ENCODE peak calls at places on chromosomes 4 and X, in eight cellular contexts. Z is activated T-cell treated with anti-CD3 and anti-CD28 coated beads for 1 hour; A is right lobe of liver; D is ELR; Y is upper lobe of right lung; F is NCI-H146; Q is stimulated activated CD4-positive, alpha-beta T cell treated with anti-CD3 and anti-CD28 coated beads, Interleukin-12 subunit alpha, Interleukin-12 subunit beta, amount 100 ng/mL, for 48 hours; P is PC-3. N is an unnamed sample.

GRCh38 chrX:14915596-14915995 is 42.4 kb downstream of the MOSPD2 start:
- DNase-seq in Z (no peak), A (no peak), D (peak), Y (no peak), F (no peak), Q (no peak), P (peak), N (no peak)

GRCh38 chrX:21770631-21771321 is 12.9 kb upstream of the SMPX start:
- DNase-seq in Z (no peak), A (peak), D (no peak), Y (no peak), F (peak), Q (no peak), P (peak), N (no peak)

GRCh38 chrX:123223859-123224258 is 39.8 kb downstream of the GRIA3 start:
- DNase-seq in Z (no peak), A (no peak), D (no peak), Y (no peak), F (no peak), Q (no peak), P (no peak), N (no peak)

GRCh38 chr4:116358633-116359222 is 726.6 kb downstream of the TRAM1L1 start:
- DNase-seq in Z (no peak), A (no peak), D (peak), Y (no peak), F (peak), Q (peak), P (peak), N (peak)

GRCh38 chr4:128863314-128864075 is 54.0 kb downstream of the JADE1 start:
- DNase-seq in Z (peak), A (peak), D (peak), Y (peak), F (peak), Q (peak), P (peak), N (peak)

GRCh38 chr4:153344131-153345010 is at the start of gene MND1:
- DNase-seq in Z (peak), A (peak), D (peak), Y (peak), F (peak), Q (peak), P (peak), N (peak)

GRCh38 chr4:5378002-5378401 is 326.7 kb downstream of the STK32B start:
- DNase-seq in Z (no peak), A (no peak), D (peak), Y (no peak), F (no peak), Q (no peak), P (peak), N (no peak)

GRCh38 chrX:17656035-17656418 is 81.3 kb upstream of the SCML1 start:
- DNase-seq in Z (no peak), A (no peak), D (no peak), Y (no peak), F (no peak), Q (peak), P (no peak), N (no peak)

GRCh38 chr4:114076865-114077264 is 97.4 kb upstream of the ARSJ start:
- DNase-seq in Z (no peak), A (no peak), D (peak), Y (no peak), F (no peak), Q (no peak), P (peak), N (no peak)

GRCh38 chrX:19372170-19373033 is 28.7 kb downstream of the PDHA1 start:
- DNase-seq in Z (peak), A (peak), D (peak), Y (peak), F (peak), Q (peak), P (peak), N (peak)

GRCh38 chr4:73964862-73965611 is 16.8 kb downstream of the PF4 start:
- DNase-seq in Z (no peak), A (peak), D (peak), Y (peak), F (no peak), Q (no peak), P (no peak), N (no peak)

GRCh38 chr4:2902126-2902525 is 58.5 kb downstream of the ADD1 start:
- DNase-seq in Z (no peak), A (no peak), D (no peak), Y (no peak), F (peak), Q (no peak), P (no peak), N (no peak)

GRCh38 chr4:1293981-1294380 is 4.3 kb downstream of the MAEA start:
- DNase-seq in Z (no peak), A (peak), D (no peak), Y (no peak), F (no peak), Q (no peak), P (no peak), N (no peak)

GRCh38 chr4:23970193-23970850 is 80.5 kb upstream of the PPARGC1A start:
- DNase-seq in Z (no peak), A (no peak), D (no peak), Y (no peak), F (no peak), Q (no peak), P (no peak), N (no peak)

GRCh38 chr4:74503580-74503979 is 58.6 kb downstream of the AREG start:
- DNase-seq in Z (no peak), A (no peak), D (peak), Y (no peak), F (no peak), Q (no peak), P (peak), N (no peak)